ENCODE peak calls at places on chromosomes 7 and 10, in seven cellular contexts. V is body of pancreas, Y is Peyer's patch, I is ovary, G is HCT116, J is A549, X is testis. R is an unnamed sample.

GRCh38 chr7:151695856-151696555 is 176.3 kb upstream of the RHEB start:
- DNase-seq in J (no peak), Y (no peak), G (no peak), V (no peak), I (no peak), X (no peak), R (no peak)

GRCh38 chr7:30975257-30975899 is 11.6 kb downstream of the GHRHR start:
- DNase-seq in J (no peak), I (no peak), X (no peak), G (no peak), V (no peak), Y (no peak), R (no peak)

GRCh38 chr10:51950371-51950995 is 251.1 kb upstream of the CSTF2T start:
- DNase-seq in Y (no peak), G (no peak), V (no peak), J (no peak), I (no peak), X (no peak), R (no peak)

GRCh38 chr7:132915652-132916051 is 166.2 kb downstream of the CHCHD3 start:
- DNase-seq in V (no peak), X (no peak), I (no peak), Y (no peak), G (no peak), J (no peak), R (no peak)

GRCh38 chr7:127976056-127976455 is 55.2 kb downstream of the LRRC4 start:
- DNase-seq in Y (peak), G (no peak), V (peak), J (no peak), I (no peak), X (peak), R (no peak)

GRCh38 chr7:151382079-151382885 is 27.6 kb downstream of the WDR86 start:
- DNase-seq in I (no peak), G (no peak), X (no peak), J (no peak), Y (peak), V (no peak), R (no peak)

GRCh38 chr7:159006610-159007130 is 138.0 kb downstream of the VIPR2 start:
- DNase-seq in I (no peak), J (no peak), G (no peak), V (peak), X (peak), Y (no peak), R (no peak)

GRCh38 chr10:14032406-14032998 is 298.2 kb downstream of the FRMD4A start:
- DNase-seq in V (no peak), J (no peak), Y (no peak), G (peak), X (peak), I (no peak), R (no peak)

GRCh38 chr10:69416695-69417094 is at the start of gene TACR2:
- DNase-seq in I (no peak), G (no peak), V (no peak), J (no peak), X (no peak), Y (no peak), R (peak)

GRCh38 chr7:14351167-14351566 is 361.7 kb upstream of the ETV1 start:
- DNase-seq in X (no peak), V (no peak), J (no peak), I (no peak), Y (no peak), G (no peak), R (no peak)

GRCh38 chr10:5507649-5508131 is 8.3 kb upstream of the CALML5 start:
- DNase-seq in I (no peak), Y (peak), X (no peak), G (no peak), J (no peak), V (no peak), R (peak)

GRCh38 chr10:110725809-110726641 is 81.9 kb downstream of the RBM20 start:
- DNase-seq in V (no peak), Y (no peak), I (no peak), G (no peak), X (no peak), J (no peak), R (no peak)

GRCh38 chr10:125008689-125009579 is 67.0 kb downstream of the ZRANB1 start:
- DNase-seq in J (no peak), X (no peak), V (peak), I (peak), G (no peak), Y (no peak), R (peak)

GRCh38 chr10:107011113-107011512 is 153.4 kb downstream of the SORCS1 start:
- DNase-seq in X (no peak), J (no peak), V (no peak), G (no peak), I (no peak), Y (no peak), R (no peak)

GRCh38 chr7:14999331-14999730 is 96.8 kb upstream of the DGKB start:
- DNase-seq in V (no peak), J (no peak), G (no peak), X (no peak), Y (no peak), I (no peak), R (no peak)

GRCh38 chr10:28661035-28661434 is 16.3 kb upstream of the BAMBI start:
- DNase-seq in J (no peak), Y (no peak), V (no peak), G (no peak), X (no peak), I (no peak), R (no peak)

GRCh38 chr7:1668486-1668931 is 1.6 kb upstream of the ELFN1 start:
- DNase-seq in V (no peak), G (no peak), X (no peak), J (peak), I (peak), Y (peak), R (no peak)

GRCh38 chr10:4006051-4006450 is 221.0 kb upstream of the KLF6 start:
- DNase-seq in J (no peak), I (no peak), X (peak), Y (no peak), G (no peak), V (no peak), R (no peak)

GRCh38 chr10:10589540-10589939 is 428.1 kb upstream of the CELF2 start:
- DNase-seq in X (no peak), G (no peak), Y (no peak), J (no peak), V (no peak), I (no peak), R (no peak)

GRCh38 chr10:4844864-4845263 is 18.9 kb downstream of the AKR1E2 start:
- DNase-seq in Y (no peak), I (no peak), G (no peak), V (no peak), X (no peak), J (no peak), R (no peak)

GRCh38 chr10:1465421-1465902 is 271.9 kb downstream of the ADARB2 start:
- DNase-seq in X (no peak), I (no peak), V (no peak), G (no peak), Y (no peak), J (no peak), R (no peak)
- H3K4me3 ChIP-seq in X (no peak), I (no peak), V (no peak), G (no peak), Y (no peak), J (peak), R (no peak)

DNA sequence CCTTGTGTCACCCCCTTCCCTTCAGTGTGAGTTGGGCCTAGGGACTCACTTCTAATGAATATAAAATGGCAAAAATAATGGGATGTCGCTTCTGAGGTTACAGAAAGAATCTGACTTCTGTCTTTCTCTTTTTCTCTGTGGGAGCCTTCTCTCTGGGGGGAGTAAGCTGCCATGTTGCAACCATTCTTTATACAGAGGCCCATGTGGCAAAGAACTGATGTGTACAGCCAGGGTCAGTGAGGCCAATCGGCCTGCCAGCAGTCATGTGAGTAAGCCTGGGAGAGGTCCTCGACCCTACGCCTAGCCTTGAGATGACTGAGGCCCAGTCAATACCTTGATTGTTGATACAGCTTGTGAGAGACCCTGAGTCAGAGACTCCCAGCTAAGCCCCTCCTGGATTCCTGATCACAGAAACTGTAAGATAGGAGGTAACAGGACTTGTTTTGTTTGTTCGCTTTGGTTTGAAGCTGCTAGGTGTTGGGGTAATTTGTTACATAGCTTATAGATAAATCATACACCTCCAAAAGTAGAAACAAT is 1.7 kb downstream of the TCAF1 start:
- DNase-seq in I (no peak), Y (no peak), X (no peak), V (peak), J (no peak), G (no peak), R (no peak)
- TF ChIP-seq POLR2A in I (no peak), Y (no peak), X (no peak), V (no peak), J (no peak), G (no peak), R (no peak)

GRCh38 chr10:44968101-44968886 is 8.7 kb downstream of the RASSF4 start:
- DNase-seq in V (no peak), G (no peak), Y (no peak), J (no peak), I (no peak), X (peak), R (no peak)
- H3K4me3 ChIP-seq in V (no peak), G (no peak), Y (no peak), J (no peak), I (no peak), X (no peak), R (no peak)

DNA sequence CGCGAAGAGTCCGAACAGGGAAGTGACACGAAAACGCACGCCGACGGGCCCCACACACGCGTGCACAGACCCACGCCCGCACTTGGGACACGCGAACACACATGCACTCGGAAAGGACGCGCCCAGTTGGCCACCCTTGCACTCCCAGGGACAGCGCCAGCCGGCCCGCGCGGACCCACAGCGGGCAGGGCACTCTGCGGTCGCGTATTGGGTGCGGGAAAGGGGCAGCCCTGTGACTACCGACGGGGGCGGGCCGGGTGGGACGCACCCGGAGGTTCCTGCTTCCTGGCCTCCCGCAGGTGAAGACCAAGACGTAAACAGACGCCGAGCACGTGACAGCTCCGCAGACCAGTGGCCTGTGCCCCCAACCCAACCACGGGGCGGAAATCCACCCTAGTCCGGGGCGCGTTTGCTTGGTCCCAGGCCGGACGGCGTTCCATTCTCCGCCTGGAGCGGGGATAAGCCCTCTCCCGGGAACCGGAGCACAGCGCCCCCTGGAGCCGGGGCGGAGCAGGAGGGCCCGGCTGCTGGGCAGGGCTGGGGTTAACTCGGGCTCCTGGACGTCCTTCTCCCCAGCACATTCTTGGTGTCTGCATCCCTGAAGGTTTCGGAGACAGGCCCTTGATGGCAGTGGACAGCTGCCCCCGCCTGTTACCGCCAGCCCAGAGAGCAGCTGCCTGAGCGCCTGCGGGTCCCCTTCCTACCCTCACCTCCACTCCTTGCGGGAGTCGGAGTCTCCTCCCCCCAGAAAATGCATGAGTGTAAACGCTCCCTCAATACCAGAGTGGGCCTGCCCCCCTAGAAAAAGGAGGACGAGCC is 2.0 kb upstream of the LZTS2 start:
- DNase-seq in J (peak), Y (peak), V (peak), G (peak), I (peak), X (peak), R (peak)
- TF ChIP-seq POLR2A in J (peak), Y (peak), V (peak), G (peak), I (no peak), X (no peak), R (peak)

GRCh38 chr10:46019541-46020343 is 10.7 kb downstream of the NCOA4 start:
- DNase-seq in Y (no peak), V (no peak), X (no peak), I (no peak), J (no peak), G (no peak), R (peak)

GRCh38 chr10:46020871-46021553 is 9.4 kb downstream of the NCOA4 start:
- DNase-seq in X (no peak), I (no peak), Y (no peak), J (no peak), V (no peak), G (no peak), R (no peak)

GRCh38 chr10:46019170-46019528 is 11.3 kb downstream of the NCOA4 start:
- DNase-seq in G (no peak), V (peak), I (no peak), X (no peak), Y (no peak), J (no peak), R (no peak)

GRCh38 chr10:46018453-46019169 is 11.8 kb downstream of the NCOA4 start:
- DNase-seq in Y (no peak), J (no peak), G (no peak), X (no peak), V (no peak), I (no peak), R (no peak)

DNA sequence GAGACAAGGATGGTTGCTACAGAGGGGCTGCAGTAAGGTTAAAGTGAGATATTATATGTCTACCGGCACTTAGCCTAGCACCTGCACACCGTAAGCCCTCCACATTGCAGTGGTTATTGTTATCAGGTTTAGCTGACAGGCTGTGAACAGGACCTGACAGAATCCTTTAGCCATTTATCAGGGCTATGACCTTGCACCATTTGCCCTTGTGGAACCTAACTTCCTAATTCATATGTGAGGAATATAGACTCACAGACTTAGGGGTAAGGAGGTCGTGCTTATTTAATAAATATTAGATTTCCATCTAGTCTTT is 10.1 kb downstream of the NCOA4 start:
- DNase-seq in X (no peak), I (no peak), J (no peak), V (no peak), Y (no peak), G (no peak), R (no peak)
- H3K4me3 ChIP-seq in X (no peak), I (no peak), J (no peak), V (no peak), Y (peak), G (no peak), R (no peak)

DNA sequence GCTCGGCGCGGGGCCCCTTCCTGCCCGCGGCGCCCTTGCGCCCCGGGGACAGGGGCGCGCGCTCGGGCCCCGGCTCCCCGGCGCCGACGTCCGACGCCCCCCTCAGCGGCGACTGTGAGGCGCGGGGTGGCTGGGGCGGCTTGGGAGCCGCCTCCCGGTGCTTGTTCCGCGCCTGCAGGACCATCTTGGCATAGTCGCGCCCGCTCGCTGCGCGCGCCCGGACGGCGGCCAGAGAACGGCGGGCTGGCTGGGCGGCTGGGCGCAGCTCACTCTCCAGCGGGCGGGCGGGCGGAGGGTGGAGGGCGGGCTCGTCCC is at the start of gene DPY19L1:
- DNase-seq in J (no peak), Y (no peak), X (no peak), I (no peak), V (no peak), G (no peak), R (no peak)
- TF ChIP-seq POLR2A in J (peak), Y (peak), X (no peak), I (peak), V (peak), G (peak), R (no peak)

DNA sequence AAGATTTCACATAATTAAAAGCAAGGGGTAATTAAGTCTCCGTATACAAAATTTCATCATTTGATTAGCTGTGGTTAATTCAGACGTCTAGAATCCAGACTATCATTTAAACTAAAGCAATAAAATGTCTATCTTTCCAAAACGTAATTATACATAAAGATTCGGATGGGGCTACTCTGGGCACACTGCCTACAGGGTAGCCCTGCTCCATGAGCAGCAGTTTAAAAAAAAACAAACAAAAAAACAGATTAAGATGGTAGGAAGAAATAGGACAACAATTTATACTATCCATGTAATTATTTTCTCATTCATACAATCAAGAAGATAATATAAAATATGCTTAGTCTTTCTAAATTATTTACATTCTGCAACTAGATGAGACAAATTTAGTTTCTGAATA is 96.1 kb downstream of the NRBF2 start:
- DNase-seq in X (no peak), J (no peak), V (no peak), G (no peak), Y (no peak), I (no peak), R (no peak)
- H3K4me3 ChIP-seq in X (no peak), J (no peak), V (no peak), G (no peak), Y (no peak), I (no peak), R (no peak)

GRCh38 chr10:104113557-104113956 is 8.4 kb upstream of the SFR1 start:
- DNase-seq in V (no peak), X (no peak), Y (no peak), I (no peak), J (no peak), G (no peak), R (no peak)

GRCh38 chr10:104104418-104104817 is 17.6 kb upstream of the SFR1 start:
- DNase-seq in I (no peak), V (no peak), G (no peak), Y (no peak), X (no peak), J (no peak), R (no peak)

GRCh38 chr10:104104926-104105325 is 17.0 kb upstream of the SFR1 start:
- DNase-seq in G (no peak), V (no peak), J (no peak), Y (no peak), I (no peak), X (no peak), R (no peak)

GRCh38 chr10:104109908-104110662 is 11.9 kb upstream of the SFR1 start:
- DNase-seq in J (peak), G (peak), I (no peak), Y (no peak), X (no peak), V (no peak), R (no peak)
- TF ChIP-seq POLR2A in J (no peak), G (no peak), I (no peak), Y (peak), X (no peak), V (no peak), R (no peak)

DNA sequence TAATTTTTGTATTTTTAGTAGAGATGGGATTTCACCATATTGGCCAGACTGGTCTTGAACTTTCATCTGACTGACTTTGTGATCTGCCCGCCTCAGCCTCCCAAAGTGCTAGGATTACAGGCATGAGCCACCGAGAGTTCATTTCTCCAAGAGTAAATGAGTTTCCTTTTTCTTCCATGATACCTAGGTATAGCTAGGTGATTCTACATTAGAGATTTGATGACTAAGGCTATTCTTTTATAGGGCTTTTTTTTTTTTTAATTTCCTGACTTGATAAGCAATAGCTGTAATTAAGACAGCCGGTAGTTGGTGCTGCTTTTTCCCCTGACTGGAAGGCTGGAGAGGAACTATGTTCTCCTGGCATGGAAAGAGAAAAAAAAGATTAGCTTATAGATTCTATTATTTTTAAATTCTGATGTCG is 3.3 kb downstream of the PTPN12 start:
- DNase-seq in J (no peak), I (no peak), V (no peak), Y (no peak), X (no peak), G (no peak), R (no peak)
- H3K4me3 ChIP-seq in J (peak), I (no peak), V (no peak), Y (no peak), X (no peak), G (peak), R (no peak)

GRCh38 chr7:87876040-87876758 is at the start of the genes DBF4 and SLC25A40:
- DNase-seq in X (peak), J (peak), I (peak), G (peak), Y (peak), V (peak), R (peak)
- TF ChIP-seq POLR2A in X (peak), J (peak), I (peak), G (peak), Y (peak), V (peak), R (peak)